ENCODE peak calls at places on chromosomes 13 and 19, in four cellular contexts. T is fibroblast of villous mesenchyme, C is glomerular endothelial cell, U is GM12878. Y is an unnamed sample.
A peak's percentile ranks its signal among the peaks of the same experiment; 100 is the strongest.

GRCh38 chr13:65959305-65959704 is 1270.8 kb downstream of the PCDH9 start:
- DNase-seq in T (peak; percentile 4), C (no peak), U (no peak), Y (no peak)

GRCh38 chr13:46529509-46529908 is 23.5 kb upstream of the LRCH1 start:
- DNase-seq in T (no peak), C (no peak), U (no peak), Y (no peak)

GRCh38 chr13:108551674-108552073 is 77.7 kb upstream of the MYO16 start:
- DNase-seq in T (no peak), C (no peak), U (no peak), Y (no peak)

GRCh38 chr19:32404939-32405430 is 585 bp upstream of the DPY19L3 start:
- DNase-seq in T (peak; percentile 54), C (no peak), U (no peak), Y (no peak)

GRCh38 chr19:13869324-13869723 is 7.6 kb upstream of the NANOS3 start:
- DNase-seq in T (no peak), C (no peak), U (no peak), Y (no peak)

GRCh38 chr13:28387740-28388501 is 107.0 kb downstream of the FLT1 start:
- DNase-seq in T (no peak), C (no peak), U (no peak), Y (no peak)

GRCh38 chr13:107211073-107211472 is 643.1 kb upstream of the ARGLU1 start:
- DNase-seq in T (peak; percentile 97), C (peak; percentile 82), U (no peak), Y (peak; percentile 80)

GRCh38 chr19:42252365-42253244 is 2.3 kb downstream of the ERF start:
- DNase-seq in T (peak; percentile 56), C (no peak), U (no peak), Y (no peak)